ENCODE peak calls at places on chromosomes 12 and 14, in nine cellular contexts. One of them, this sample, is unnamed.

GRCh38 chr14:50333010-50333409 is 20.9 kb downstream of the DMAC2L start:
- DNase-seq in WTC11: no peak
- DNase-seq in neural progenitor cell: no peak
- DNase-seq in brain microvascular endothelial cell: peak; percentile 91
- DNase-seq in progenitor cell of endocrine pancreas: no peak
- DNase-seq in MCF 10A: peak; percentile 73
- DNase-seq in hepatocyte: no peak
- DNase-seq in OCI-LY7: no peak
- DNase-seq in esophagus squamous epithelium: no peak
- DNase-seq in this sample: no peak

GRCh38 chr12:104957388-104958008 is 592 bp downstream of the SLC41A2 start:
- DNase-seq in WTC11: no peak
- DNase-seq in neural progenitor cell: no peak
- DNase-seq in brain microvascular endothelial cell: no peak
- DNase-seq in progenitor cell of endocrine pancreas: no peak
- DNase-seq in MCF 10A: peak; percentile 23
- DNase-seq in hepatocyte: no peak
- DNase-seq in OCI-LY7: no peak
- DNase-seq in esophagus squamous epithelium: no peak
- DNase-seq in this sample: no peak

GRCh38 chr12:120760349-120761245 is 35.0 kb downstream of the ACADS start:
- DNase-seq in WTC11: no peak
- DNase-seq in neural progenitor cell: no peak
- DNase-seq in brain microvascular endothelial cell: no peak
- DNase-seq in progenitor cell of endocrine pancreas: no peak
- DNase-seq in MCF 10A: no peak
- DNase-seq in hepatocyte: no peak
- DNase-seq in OCI-LY7: peak; percentile 34
- DNase-seq in esophagus squamous epithelium: no peak
- DNase-seq in this sample: no peak

GRCh38 chr12:86264451-86265328 is 8.5 kb upstream of the MGAT4C start:
- DNase-seq in WTC11: peak; percentile 80
- DNase-seq in neural progenitor cell: peak; percentile 36
- DNase-seq in brain microvascular endothelial cell: no peak
- DNase-seq in progenitor cell of endocrine pancreas: peak; percentile 26
- DNase-seq in MCF 10A: no peak
- DNase-seq in hepatocyte: peak; percentile 17
- DNase-seq in OCI-LY7: no peak
- DNase-seq in esophagus squamous epithelium: no peak
- DNase-seq in this sample: no peak

GRCh38 chr12:67161322-67161918 is 107.7 kb upstream of the CAND1 start:
- DNase-seq in WTC11: peak; percentile 43
- DNase-seq in neural progenitor cell: peak; percentile 29
- DNase-seq in brain microvascular endothelial cell: peak; percentile 62
- DNase-seq in progenitor cell of endocrine pancreas: no peak
- DNase-seq in MCF 10A: peak; percentile 61
- DNase-seq in hepatocyte: peak; percentile 63
- DNase-seq in OCI-LY7: peak; percentile 49
- DNase-seq in esophagus squamous epithelium: no peak
- DNase-seq in this sample: peak; percentile 29

GRCh38 chr12:585062-586061 is 77.9 kb downstream of the NINJ2 start:
- DNase-seq in WTC11: no peak
- DNase-seq in neural progenitor cell: no peak
- DNase-seq in brain microvascular endothelial cell: no peak
- DNase-seq in progenitor cell of endocrine pancreas: no peak
- DNase-seq in MCF 10A: no peak
- DNase-seq in hepatocyte: no peak
- DNase-seq in OCI-LY7: no peak
- DNase-seq in esophagus squamous epithelium: no peak
- DNase-seq in this sample: no peak

GRCh38 chr14:65255583-65256443 is 153.5 kb upstream of the MAX start:
- DNase-seq in WTC11: peak; percentile 84
- DNase-seq in neural progenitor cell: peak; percentile 63
- DNase-seq in brain microvascular endothelial cell: no peak
- DNase-seq in progenitor cell of endocrine pancreas: peak; percentile 32
- DNase-seq in MCF 10A: peak; percentile 16
- DNase-seq in hepatocyte: peak; percentile 90
- DNase-seq in OCI-LY7: peak; percentile 77
- DNase-seq in esophagus squamous epithelium: no peak
- DNase-seq in this sample: no peak

GRCh38 chr12:41802803-41803202 is 341.9 kb downstream of the GXYLT1 start:
- DNase-seq in WTC11: no peak
- DNase-seq in neural progenitor cell: no peak
- DNase-seq in brain microvascular endothelial cell: no peak
- DNase-seq in progenitor cell of endocrine pancreas: no peak
- DNase-seq in MCF 10A: no peak
- DNase-seq in hepatocyte: no peak
- DNase-seq in OCI-LY7: no peak
- DNase-seq in esophagus squamous epithelium: no peak
- DNase-seq in this sample: no peak

GRCh38 chr12:29961231-29961630 is 177.5 kb upstream of the TMTC1 start:
- DNase-seq in WTC11: no peak
- DNase-seq in neural progenitor cell: no peak
- DNase-seq in brain microvascular endothelial cell: peak; percentile 57
- DNase-seq in progenitor cell of endocrine pancreas: no peak
- DNase-seq in MCF 10A: no peak
- DNase-seq in hepatocyte: no peak
- DNase-seq in OCI-LY7: no peak
- DNase-seq in esophagus squamous epithelium: no peak
- DNase-seq in this sample: no peak

GRCh38 chr14:32006267-32007110 is 70.6 kb upstream of the ARHGAP5 start:
- DNase-seq in WTC11: no peak
- DNase-seq in neural progenitor cell: no peak
- DNase-seq in brain microvascular endothelial cell: no peak
- DNase-seq in progenitor cell of endocrine pancreas: no peak
- DNase-seq in MCF 10A: no peak
- DNase-seq in hepatocyte: peak; percentile 61
- DNase-seq in OCI-LY7: no peak
- DNase-seq in esophagus squamous epithelium: no peak
- DNase-seq in this sample: no peak

GRCh38 chr12:46153267-46153872 is 115.5 kb downstream of the SLC38A1 start:
- DNase-seq in WTC11: no peak
- DNase-seq in neural progenitor cell: peak; percentile 20
- DNase-seq in brain microvascular endothelial cell: no peak
- DNase-seq in progenitor cell of endocrine pancreas: no peak
- DNase-seq in MCF 10A: peak; percentile 46
- DNase-seq in hepatocyte: peak; percentile 26
- DNase-seq in OCI-LY7: peak; percentile 55
- DNase-seq in esophagus squamous epithelium: no peak
- DNase-seq in this sample: peak; percentile 17

DNA sequence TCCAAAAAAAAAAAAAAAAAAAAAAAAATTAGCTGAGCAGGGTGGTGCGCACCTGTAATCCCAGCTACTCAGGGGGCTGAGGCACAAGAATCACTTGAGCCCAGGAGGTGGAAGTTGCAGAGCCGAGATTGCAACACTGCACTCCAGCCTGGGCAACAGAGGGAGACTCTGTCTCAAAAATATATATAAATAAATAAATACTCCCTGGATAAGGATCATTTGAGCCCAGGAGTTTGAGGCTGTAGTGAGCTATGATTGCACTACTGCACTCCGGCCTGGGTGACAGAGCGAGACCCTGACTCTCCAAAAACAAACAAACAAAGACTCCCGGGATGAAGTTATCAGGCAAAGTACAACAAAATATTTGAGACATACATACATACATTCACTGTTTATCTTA is 3.3 kb upstream of the NAA25 start:
- DNase-seq in WTC11: no peak
- DNase-seq in neural progenitor cell: no peak
- DNase-seq in brain microvascular endothelial cell: no peak
- DNase-seq in progenitor cell of endocrine pancreas: no peak
- DNase-seq in MCF 10A: peak; percentile 63
- DNase-seq in hepatocyte: no peak
- DNase-seq in OCI-LY7: no peak
- DNase-seq in esophagus squamous epithelium: no peak
- DNase-seq in this sample: no peak
- TF ChIP-seq CTCF in WTC11: no peak
- TF ChIP-seq CTCF in neural progenitor cell: no peak
- TF ChIP-seq CTCF in brain microvascular endothelial cell: no peak
- TF ChIP-seq CTCF in progenitor cell of endocrine pancreas: no peak
- TF ChIP-seq CTCF in MCF 10A: no peak
- TF ChIP-seq CTCF in hepatocyte: no peak
- TF ChIP-seq CTCF in OCI-LY7: no peak
- TF ChIP-seq CTCF in esophagus squamous epithelium: no peak
- TF ChIP-seq CTCF in this sample: no peak

DNA sequence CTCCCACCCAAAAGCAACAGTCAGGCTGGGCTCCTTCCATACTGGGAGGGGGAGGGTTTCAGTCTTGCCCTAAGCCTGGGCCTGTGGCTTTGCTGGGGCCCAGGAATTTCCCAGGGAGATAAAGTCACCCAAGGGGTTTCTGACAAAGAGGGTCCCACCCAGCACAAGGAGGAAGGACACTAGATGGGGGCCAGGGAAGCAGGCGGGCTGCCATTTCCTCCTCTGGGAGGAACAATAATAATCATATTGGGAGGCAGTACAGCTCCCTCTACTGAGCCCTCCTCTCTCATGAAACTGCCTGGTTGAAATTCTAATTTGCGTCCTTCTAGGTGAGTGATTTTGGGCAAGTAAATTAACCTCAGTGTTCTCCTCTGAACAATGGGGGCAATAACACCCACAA is 7.9 kb downstream of the SLC8B1 start:
- DNase-seq in WTC11: no peak
- DNase-seq in neural progenitor cell: no peak
- DNase-seq in brain microvascular endothelial cell: no peak
- DNase-seq in progenitor cell of endocrine pancreas: no peak
- DNase-seq in MCF 10A: no peak
- DNase-seq in hepatocyte: no peak
- DNase-seq in OCI-LY7: no peak
- DNase-seq in esophagus squamous epithelium: no peak
- DNase-seq in this sample: no peak
- TF ChIP-seq CTCF in WTC11: no peak
- TF ChIP-seq CTCF in neural progenitor cell: peak; percentile 3
- TF ChIP-seq CTCF in brain microvascular endothelial cell: peak; percentile 27
- TF ChIP-seq CTCF in progenitor cell of endocrine pancreas: no peak
- TF ChIP-seq CTCF in MCF 10A: no peak
- TF ChIP-seq CTCF in hepatocyte: no peak
- TF ChIP-seq CTCF in OCI-LY7: peak; percentile 58
- TF ChIP-seq CTCF in esophagus squamous epithelium: no peak
- TF ChIP-seq CTCF in this sample: peak; percentile 24

GRCh38 chr12:97312570-97313135 is 150.0 kb upstream of the RMST start:
- DNase-seq in WTC11: no peak
- DNase-seq in neural progenitor cell: no peak
- DNase-seq in brain microvascular endothelial cell: no peak
- DNase-seq in progenitor cell of endocrine pancreas: no peak
- DNase-seq in MCF 10A: no peak
- DNase-seq in hepatocyte: no peak
- DNase-seq in OCI-LY7: peak; percentile 20
- DNase-seq in esophagus squamous epithelium: no peak
- DNase-seq in this sample: no peak
- TF ChIP-seq CTCF in WTC11: no peak
- TF ChIP-seq CTCF in neural progenitor cell: peak; percentile 32
- TF ChIP-seq CTCF in brain microvascular endothelial cell: no peak
- TF ChIP-seq CTCF in progenitor cell of endocrine pancreas: no peak
- TF ChIP-seq CTCF in MCF 10A: no peak
- TF ChIP-seq CTCF in hepatocyte: no peak
- TF ChIP-seq CTCF in OCI-LY7: peak; percentile 67
- TF ChIP-seq CTCF in esophagus squamous epithelium: no peak
- TF ChIP-seq CTCF in this sample: no peak

GRCh38 chr14:94305620-94306019 is 12.6 kb upstream of the SERPINA10 start:
- DNase-seq in WTC11: no peak
- DNase-seq in neural progenitor cell: no peak
- DNase-seq in brain microvascular endothelial cell: no peak
- DNase-seq in progenitor cell of endocrine pancreas: no peak
- DNase-seq in MCF 10A: no peak
- DNase-seq in hepatocyte: no peak
- DNase-seq in OCI-LY7: no peak
- DNase-seq in esophagus squamous epithelium: no peak
- DNase-seq in this sample: no peak

GRCh38 chr14:94309721-94310120 is 13.4 kb downstream of the SERPINA6 start:
- DNase-seq in WTC11: no peak
- DNase-seq in neural progenitor cell: no peak
- DNase-seq in brain microvascular endothelial cell: no peak
- DNase-seq in progenitor cell of endocrine pancreas: no peak
- DNase-seq in MCF 10A: no peak
- DNase-seq in hepatocyte: no peak
- DNase-seq in OCI-LY7: no peak
- DNase-seq in esophagus squamous epithelium: no peak
- DNase-seq in this sample: no peak

GRCh38 chr14:94310248-94310647 is 12.9 kb downstream of the SERPINA6 start:
- DNase-seq in WTC11: no peak
- DNase-seq in neural progenitor cell: no peak
- DNase-seq in brain microvascular endothelial cell: no peak
- DNase-seq in progenitor cell of endocrine pancreas: no peak
- DNase-seq in MCF 10A: no peak
- DNase-seq in hepatocyte: no peak
- DNase-seq in OCI-LY7: no peak
- DNase-seq in esophagus squamous epithelium: no peak
- DNase-seq in this sample: no peak

GRCh38 chr14:94306047-94306978 is 13.2 kb upstream of the SERPINA10 start:
- DNase-seq in WTC11: no peak
- DNase-seq in neural progenitor cell: peak; percentile 16
- DNase-seq in brain microvascular endothelial cell: no peak
- DNase-seq in progenitor cell of endocrine pancreas: no peak
- DNase-seq in MCF 10A: no peak
- DNase-seq in hepatocyte: no peak
- DNase-seq in OCI-LY7: no peak
- DNase-seq in esophagus squamous epithelium: no peak
- DNase-seq in this sample: no peak

DNA sequence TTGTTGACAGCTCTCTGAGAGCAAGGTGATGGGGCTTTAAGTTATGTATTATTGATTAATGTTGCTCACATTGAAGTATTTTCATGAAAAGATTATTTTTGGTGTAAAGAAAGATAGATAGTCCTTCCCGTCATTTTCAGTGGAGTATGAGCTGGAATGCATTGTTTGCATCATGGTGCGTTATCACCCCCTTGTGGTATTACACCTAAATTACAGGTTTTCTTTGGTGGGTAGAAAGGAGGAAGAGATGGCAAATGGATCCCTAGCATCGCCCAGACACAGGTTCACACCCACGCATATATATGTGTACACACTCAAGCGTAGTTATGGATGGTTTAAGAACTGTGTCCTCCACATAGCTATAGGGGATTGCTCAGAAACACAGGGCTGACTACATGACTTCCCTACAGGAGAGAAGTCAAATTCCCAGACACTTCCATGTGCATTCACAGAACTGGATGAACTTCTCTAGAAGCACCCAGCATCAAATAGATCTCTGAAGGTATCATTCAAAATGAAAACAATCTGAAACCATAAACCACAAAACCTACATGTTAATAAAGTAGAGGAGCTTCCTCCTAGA is 14.4 kb upstream of the SERPINA10 start:
- DNase-seq in WTC11: no peak
- DNase-seq in neural progenitor cell: peak; percentile 20
- DNase-seq in brain microvascular endothelial cell: no peak
- DNase-seq in progenitor cell of endocrine pancreas: no peak
- DNase-seq in MCF 10A: peak; percentile 45
- DNase-seq in hepatocyte: peak; percentile 38
- DNase-seq in OCI-LY7: no peak
- DNase-seq in esophagus squamous epithelium: no peak
- DNase-seq in this sample: no peak
- TF ChIP-seq CTCF in WTC11: peak; percentile 60
- TF ChIP-seq CTCF in neural progenitor cell: peak; percentile 64
- TF ChIP-seq CTCF in brain microvascular endothelial cell: peak; percentile 46
- TF ChIP-seq CTCF in progenitor cell of endocrine pancreas: peak; percentile 45
- TF ChIP-seq CTCF in MCF 10A: peak; percentile 23
- TF ChIP-seq CTCF in hepatocyte: peak; percentile 36
- TF ChIP-seq CTCF in OCI-LY7: peak; percentile 69
- TF ChIP-seq CTCF in esophagus squamous epithelium: no peak
- TF ChIP-seq CTCF in this sample: no peak

This sample was measured in GM10248.